ENCODE peak calls at places on chromosomes 4 and X, in ten cellular contexts. C is NCI-H1105 treated with DMSO at 0.1 percent for 48 hours; O is stimulated activated CD4-positive, alpha-beta T cell treated with anti-CD3 and anti-CD28 coated beads, Interleukin-1b, Interleukin-23, amount 100 ng/mL, for 24 hours; F is Caco-2; D is GM12865; P is central memory CD4-positive, alpha-beta T cell; V is AG04449; J is BJ; Y is kidney tubule cell; S is activated T-helper 1 cell treated with anti-CD3 and anti-CD28 coated beads, Interleukin-12 subunit alpha, Interleukin-12 subunit beta, Interleukin-2, Interleukin-4 antibody, amounts not matched to agents 30 ng/mL and 10 ng/mL and 1 ng/mL, durations not matched to agents 14 hours and 24 hours and 36 hours. T is an unnamed sample.

GRCh38 chr4:86481429-86481828 is 112.7 kb upstream of the PTPN13 start:
- DNase-seq in C (no peak), O (no peak), F (no peak), D (no peak), P (no peak), V (no peak), J (no peak), Y (no peak), S (no peak), T (no peak)

GRCh38 chr4:89469930-89470375 is 162.4 kb upstream of the GPRIN3 start:
- DNase-seq in C (no peak), O (peak), F (no peak), D (peak), P (peak), V (peak), J (peak), Y (peak), S (peak), T (peak)

GRCh38 chr4:42398448-42399355 is 1.4 kb downstream of the SHISA3 start:
- DNase-seq in C (no peak), O (no peak), F (no peak), D (peak), P (no peak), V (no peak), J (no peak), Y (no peak), S (no peak), T (no peak)

GRCh38 chr4:168514249-168514852 is 17.5 kb downstream of the PALLD start:
- DNase-seq in C (peak), O (no peak), F (no peak), D (peak), P (peak), V (no peak), J (no peak), Y (peak), S (no peak), T (peak)

GRCh38 chr4:105472871-105473339 is 957 bp downstream of the PPA2 start:
- DNase-seq in C (peak), O (no peak), F (no peak), D (no peak), P (no peak), V (no peak), J (no peak), Y (no peak), S (no peak), T (peak)

GRCh38 chr4:16695896-16696295 is 202.5 kb downstream of the LDB2 start:
- DNase-seq in C (no peak), O (no peak), F (no peak), D (no peak), P (no peak), V (no peak), J (no peak), Y (no peak), S (no peak), T (no peak)

GRCh38 chr4:66034671-66035070 is 364.4 kb upstream of the EPHA5 start:
- DNase-seq in C (peak), O (no peak), F (no peak), D (no peak), P (no peak), V (no peak), J (no peak), Y (no peak), S (no peak), T (no peak)

GRCh38 chr4:67573193-67573592 is 14.7 kb downstream of the STAP1 start:
- DNase-seq in C (no peak), O (no peak), F (no peak), D (no peak), P (no peak), V (no peak), J (no peak), Y (peak), S (no peak), T (no peak)

GRCh38 chr4:15755321-15755750 is 22.8 kb upstream of the CD38 start:
- DNase-seq in C (no peak), O (no peak), F (no peak), D (peak), P (no peak), V (no peak), J (no peak), Y (peak), S (no peak), T (peak)

GRCh38 chrX:77603635-77604336 is 156.6 kb downstream of the FGF16 start:
- DNase-seq in C (no peak), O (no peak), F (no peak), D (no peak), P (no peak), V (no peak), J (no peak), Y (no peak), S (no peak), T (no peak)

GRCh38 chrX:37910186-37910585 is 62.8 kb upstream of the DYNLT3 start:
- DNase-seq in C (no peak), O (no peak), F (no peak), D (no peak), P (no peak), V (no peak), J (no peak), Y (no peak), S (no peak), T (no peak)

GRCh38 chrX:13903405-13903804 is 86.5 kb upstream of the GPM6B start:
- DNase-seq in C (no peak), O (no peak), F (no peak), D (no peak), P (no peak), V (no peak), J (no peak), Y (no peak), S (no peak), T (no peak)

GRCh38 chr4:112515278-112516075 is 503 bp downstream of the NEUROG2 start:
- DNase-seq in C (peak), O (no peak), F (no peak), D (peak), P (peak), V (no peak), J (no peak), Y (peak), S (peak), T (peak)

GRCh38 chrX:21960569-21960968 is 20.1 kb downstream of the SMS start:
- DNase-seq in C (no peak), O (no peak), F (no peak), D (no peak), P (no peak), V (no peak), J (no peak), Y (no peak), S (no peak), T (no peak)

GRCh38 chr4:156784970-156785369 is 186.6 kb downstream of the PDGFC start:
- DNase-seq in C (no peak), O (no peak), F (no peak), D (no peak), P (no peak), V (no peak), J (no peak), Y (no peak), S (no peak), T (no peak)

T was measured in SW480.